ENCODE peak calls at places on chromosomes 2 and 18, in nine cellular contexts. Q is left ventricle myocardium inferior, B is choroid plexus epithelial cell, Y is testis, H is lower lobe of right lung, G is sigmoid colon, V is cardiac muscle cell, M is endodermal cell, S is mammary epithelial cell. J is an unnamed sample.

GRCh38 chr2:173159794-173160463 is 84.3 kb downstream of the MAP3K20 start:
- DNase-seq in Q (peak; percentile 80), B (peak; percentile 99), Y (peak; percentile 71), H (peak; percentile 90), G (peak; percentile 98), V (peak; percentile 99), M (peak; percentile 50), S (peak; percentile 99), J (peak; percentile 90)

GRCh38 chr2:55839182-55839819 is 84.3 kb downstream of the EFEMP1 start:
- DNase-seq in Q (no peak), B (peak; percentile 50), Y (no peak), H (no peak), G (no peak), V (peak; percentile 50), M (peak; percentile 57), S (peak; percentile 86), J (no peak)

GRCh38 chr2:120476141-120476540 is 130.2 kb downstream of the INHBB start:
- DNase-seq in Q (no peak), B (no peak), Y (no peak), H (peak; percentile 83), G (peak; percentile 48), V (no peak), M (peak; percentile 31), S (peak; percentile 78), J (peak; percentile 87)

GRCh38 chr2:73984922-73985317 is 210 bp downstream of the TET3 start:
- DNase-seq in Q (peak; percentile 58), B (no peak), Y (no peak), H (peak; percentile 74), G (peak; percentile 76), V (no peak), M (peak; percentile 83), S (no peak), J (peak; percentile 86)

GRCh38 chr2:157336137-157336721 is 10.6 kb upstream of the ERMN start:
- DNase-seq in Q (no peak), B (peak; percentile 58), Y (peak; percentile 69), H (no peak), G (no peak), V (peak; percentile 54), M (peak; percentile 69), S (peak; percentile 26), J (no peak)

GRCh38 chr18:9787716-9788115 is 79.6 kb downstream of the RAB31 start:
- DNase-seq in Q (no peak), B (peak; percentile 96), Y (no peak), H (no peak), G (no peak), V (peak; percentile 83), M (no peak), S (no peak), J (no peak)

GRCh38 chr2:193584522-193584938 is 1389.8 kb upstream of the TMEFF2 start:
- DNase-seq in Q (no peak), B (peak; percentile 71), Y (peak; percentile 28), H (no peak), G (no peak), V (peak; percentile 37), M (peak; percentile 60), S (peak; percentile 20), J (no peak)

GRCh38 chr2:171159326-171160118 is 1.2 kb downstream of the TLK1 start:
- DNase-seq in Q (peak; percentile 40), B (peak; percentile 88), Y (peak; percentile 73), H (peak; percentile 51), G (peak; percentile 76), V (peak; percentile 77), M (peak; percentile 80), S (peak; percentile 39), J (no peak)

GRCh38 chr2:26727641-26728561 is 35.4 kb downstream of the KCNK3 start:
- DNase-seq in Q (no peak), B (no peak), Y (no peak), H (no peak), G (no peak), V (peak; percentile 51), M (no peak), S (no peak), J (no peak)

GRCh38 chr2:108023776-108024175 is 37.5 kb downstream of the SLC5A7 start:
- DNase-seq in Q (no peak), B (no peak), Y (no peak), H (no peak), G (no peak), V (no peak), M (no peak), S (no peak), J (no peak)

GRCh38 chr2:25418944-25419677 is 77.4 kb upstream of the DNMT3A start:
- DNase-seq in Q (no peak), B (peak; percentile 23), Y (no peak), H (no peak), G (no peak), V (peak; percentile 31), M (no peak), S (no peak), J (no peak)

GRCh38 chr2:56871641-56872040 is 687.9 kb downstream of the CCDC85A start:
- DNase-seq in Q (no peak), B (peak; percentile 3), Y (no peak), H (no peak), G (no peak), V (no peak), M (no peak), S (no peak), J (no peak)

DNA sequence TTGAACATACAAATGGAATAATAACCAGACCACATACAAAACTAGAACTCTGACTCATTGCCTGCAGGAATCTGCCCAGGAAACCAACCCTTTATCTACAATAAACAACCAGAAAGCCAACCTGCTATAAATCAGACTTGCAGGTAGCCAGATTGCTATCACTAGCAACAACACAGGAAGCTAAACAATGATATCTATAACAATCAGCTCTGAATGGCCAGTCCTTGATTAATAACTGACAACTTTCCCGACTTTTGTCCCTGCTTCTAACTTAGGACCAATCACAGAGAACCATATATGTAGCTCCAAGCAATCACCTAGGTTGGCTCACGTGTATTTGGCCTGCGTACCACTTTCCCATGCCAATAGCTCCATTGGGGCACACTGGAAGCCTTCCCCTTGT is 470.8 kb downstream of the RIT2 start:
- DNase-seq in Q (no peak), B (no peak), Y (no peak), H (no peak), G (no peak), V (peak; percentile 1), M (no peak), S (peak; percentile 11), J (no peak)
- TF ChIP-seq CTCF in Q (no peak), B (no peak), Y (no peak), H (no peak), G (no peak), V (no peak), M (no peak), S (no peak), J (no peak)

DNA sequence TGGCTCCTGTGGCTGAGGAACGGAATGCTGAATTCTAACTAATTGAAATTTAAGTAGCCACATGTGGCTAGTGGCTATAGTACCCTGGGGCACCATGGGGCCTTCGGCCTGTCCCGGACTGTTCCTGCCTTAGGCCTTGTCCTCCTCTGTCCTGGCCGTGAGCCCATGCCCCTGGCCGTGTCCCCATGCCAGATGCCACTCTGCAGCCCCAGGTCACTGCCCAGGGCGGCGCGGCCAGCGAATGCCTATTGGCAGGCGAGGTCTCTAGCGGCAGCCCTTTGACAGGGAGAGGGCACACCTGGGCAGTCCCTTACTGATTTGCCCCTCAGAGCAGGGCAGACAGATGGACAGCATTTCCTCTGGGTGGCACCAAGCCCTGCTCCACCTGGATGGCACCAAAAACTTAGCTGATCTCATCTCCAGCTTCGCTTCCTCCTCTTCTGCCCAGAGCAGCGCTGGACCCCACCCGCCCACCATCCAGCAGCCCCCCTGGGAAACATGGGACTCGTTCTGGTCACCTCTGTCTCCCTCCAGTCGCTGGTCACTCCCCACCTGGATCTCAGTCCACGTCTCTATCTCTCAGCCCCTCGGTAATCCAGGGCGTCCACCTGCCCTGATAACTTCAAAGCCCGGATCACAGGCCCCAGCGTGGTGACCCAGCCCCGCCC is 1.1 kb upstream of the DGKD start:
- DNase-seq in Q (peak; percentile 25), B (no peak), Y (no peak), H (peak; percentile 61), G (no peak), V (no peak), M (no peak), S (no peak), J (peak; percentile 72)
- H3K4me3 ChIP-seq in Q (peak overlapping the region; percentile 79), B (peak overlapping the region; percentile 58), Y (peak overlapping the region; percentile 49), H (peak overlapping the region; percentile 75), G (no peak overlapping the region), V (peak overlapping the region; percentile 54), M (peak overlapping the region; percentile 82), S (no peak overlapping the region), J (peak overlapping the region; percentile 53)

GRCh38 chr18:22704627-22704918 is 228.6 kb upstream of the RBBP8 start:
- DNase-seq in Q (no peak), B (no peak), Y (no peak), H (no peak), G (no peak), V (no peak), M (no peak), S (no peak), J (no peak)
- TF ChIP-seq CTCF in Q (no peak), B (no peak), Y (no peak), H (no peak), G (no peak), V (no peak), M (peak; percentile 4), S (no peak), J (no peak)

GRCh38 chr2:9815076-9815475 is 28.2 kb upstream of the TAF1B start:
- DNase-seq in Q (no peak), B (no peak), Y (no peak), H (no peak), G (no peak), V (no peak), M (no peak), S (no peak), J (no peak)

GRCh38 chr2:9812945-9813311 is 30.3 kb upstream of the TAF1B start:
- DNase-seq in Q (no peak), B (no peak), Y (no peak), H (no peak), G (no peak), V (no peak), M (no peak), S (no peak), J (no peak)

GRCh38 chr2:9811679-9812511 is 31.4 kb upstream of the TAF1B start:
- DNase-seq in Q (no peak), B (no peak), Y (no peak), H (no peak), G (peak; percentile 61), V (no peak), M (no peak), S (no peak), J (no peak)

GRCh38 chr2:9814129-9814868 is 29.0 kb upstream of the TAF1B start:
- DNase-seq in Q (no peak), B (no peak), Y (no peak), H (no peak), G (no peak), V (no peak), M (peak; percentile 46), S (no peak), J (no peak)

GRCh38 chr2:9813312-9814128 is 29.8 kb upstream of the TAF1B start:
- DNase-seq in Q (peak; percentile 68), B (peak; percentile 64), Y (peak; percentile 82), H (peak; percentile 77), G (peak; percentile 87), V (peak; percentile 74), M (peak; percentile 95), S (peak; percentile 44), J (peak; percentile 84)
- H3K4me3 ChIP-seq in Q (peak overlapping the region; percentile 45), B (peak overlapping the region; percentile 39), Y (no peak overlapping the region), H (peak overlapping the region; percentile 30), G (no peak overlapping the region), V (no peak overlapping the region), M (no peak overlapping the region), S (no peak overlapping the region), J (no peak overlapping the region)

DNA sequence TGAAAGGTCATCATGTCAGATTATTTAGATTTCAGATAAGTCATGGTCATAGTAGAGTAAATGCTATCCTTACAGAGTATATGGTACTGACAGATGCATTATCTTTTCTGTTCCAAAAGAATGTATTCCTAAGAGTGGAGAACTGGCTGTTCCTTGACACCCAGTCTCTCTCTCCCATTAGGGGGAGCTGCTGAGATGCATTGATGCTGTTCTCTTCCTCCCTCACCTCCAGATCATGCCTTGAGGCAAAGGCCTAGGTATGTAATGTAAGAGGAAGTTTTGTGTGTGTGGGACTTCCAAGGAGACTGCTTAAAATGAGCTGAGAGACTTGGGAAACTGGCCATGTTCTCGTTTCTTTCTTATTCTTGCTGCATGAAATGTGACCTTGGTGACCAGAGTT is 979.5 kb upstream of the CELF4 start:
- DNase-seq in Q (no peak), B (peak; percentile 2), Y (peak; percentile 55), H (no peak), G (no peak), V (peak; percentile 1), M (peak; percentile 76), S (peak; percentile 77), J (no peak)
- TF ChIP-seq CTCF in Q (peak; percentile 34), B (no peak), Y (peak; percentile 22), H (no peak), G (no peak), V (no peak), M (peak; percentile 86), S (peak; percentile 87), J (no peak)

J was measured in upper lobe of right lung.